ENCODE peak calls at places on chromosomes 16 and 17, in eight cellular contexts. One of them, this sample, is unnamed.

GRCh38 chr16:6177781-6178180 is 1080.2 kb upstream of the EEF2KMT start:
- DNase-seq in upper lobe of right lung: no peak
- DNase-seq in stimulated activated CD8-positive, alpha-beta memory T cell treated with anti-CD3 and anti-CD28 coated beads, Interleukin-7, amount 100 ng/mL, for 1 hour: no peak
- DNase-seq in AG09319: no peak
- DNase-seq in cardiac fibroblast: no peak
- DNase-seq in hippocampal formation: no peak
- DNase-seq in activated T-cell treated with anti-CD3 and anti-CD28 coated beads for 24 hours: no peak
- DNase-seq in upper lobe of left lung: no peak
- DNase-seq in this sample: no peak

GRCh38 chr16:81590714-81591537 is 146.3 kb downstream of the CMIP start:
- DNase-seq in upper lobe of right lung: no peak
- DNase-seq in stimulated activated CD8-positive, alpha-beta memory T cell treated with anti-CD3 and anti-CD28 coated beads, Interleukin-7, amount 100 ng/mL, for 1 hour: no peak
- DNase-seq in AG09319: no peak
- DNase-seq in cardiac fibroblast: no peak
- DNase-seq in hippocampal formation: no peak
- DNase-seq in activated T-cell treated with anti-CD3 and anti-CD28 coated beads for 24 hours: no peak
- DNase-seq in upper lobe of left lung: no peak
- DNase-seq in this sample: no peak

GRCh38 chr16:64947651-64948050 is 174.2 kb downstream of the CDH11 start:
- DNase-seq in upper lobe of right lung: no peak
- DNase-seq in stimulated activated CD8-positive, alpha-beta memory T cell treated with anti-CD3 and anti-CD28 coated beads, Interleukin-7, amount 100 ng/mL, for 1 hour: no peak
- DNase-seq in AG09319: no peak
- DNase-seq in cardiac fibroblast: no peak
- DNase-seq in hippocampal formation: no peak
- DNase-seq in activated T-cell treated with anti-CD3 and anti-CD28 coated beads for 24 hours: no peak
- DNase-seq in upper lobe of left lung: no peak
- DNase-seq in this sample: no peak

GRCh38 chr16:3088925-3089716 is 10.0 kb downstream of the ZSCAN10 start:
- DNase-seq in upper lobe of right lung: no peak
- DNase-seq in stimulated activated CD8-positive, alpha-beta memory T cell treated with anti-CD3 and anti-CD28 coated beads, Interleukin-7, amount 100 ng/mL, for 1 hour: no peak
- DNase-seq in AG09319: no peak
- DNase-seq in cardiac fibroblast: no peak
- DNase-seq in hippocampal formation: no peak
- DNase-seq in activated T-cell treated with anti-CD3 and anti-CD28 coated beads for 24 hours: no peak
- DNase-seq in upper lobe of left lung: peak; percentile 50
- DNase-seq in this sample: no peak

GRCh38 chr16:8878523-8878911 is 3.6 kb upstream of the LITAFD start:
- DNase-seq in upper lobe of right lung: no peak
- DNase-seq in stimulated activated CD8-positive, alpha-beta memory T cell treated with anti-CD3 and anti-CD28 coated beads, Interleukin-7, amount 100 ng/mL, for 1 hour: no peak
- DNase-seq in AG09319: no peak
- DNase-seq in cardiac fibroblast: peak; percentile 60
- DNase-seq in hippocampal formation: no peak
- DNase-seq in activated T-cell treated with anti-CD3 and anti-CD28 coated beads for 24 hours: no peak
- DNase-seq in upper lobe of left lung: no peak
- DNase-seq in this sample: no peak

GRCh38 chr17:1082579-1082978 is 85.7 kb downstream of the TIMM22 start:
- DNase-seq in upper lobe of right lung: no peak
- DNase-seq in stimulated activated CD8-positive, alpha-beta memory T cell treated with anti-CD3 and anti-CD28 coated beads, Interleukin-7, amount 100 ng/mL, for 1 hour: no peak
- DNase-seq in AG09319: no peak
- DNase-seq in cardiac fibroblast: peak; percentile 50
- DNase-seq in hippocampal formation: no peak
- DNase-seq in activated T-cell treated with anti-CD3 and anti-CD28 coated beads for 24 hours: no peak
- DNase-seq in upper lobe of left lung: no peak
- DNase-seq in this sample: no peak

GRCh38 chr17:17836818-17837379 is at the start of gene SREBF1:
- DNase-seq in upper lobe of right lung: peak; percentile 85
- DNase-seq in stimulated activated CD8-positive, alpha-beta memory T cell treated with anti-CD3 and anti-CD28 coated beads, Interleukin-7, amount 100 ng/mL, for 1 hour: peak; percentile 32
- DNase-seq in AG09319: no peak
- DNase-seq in cardiac fibroblast: peak; percentile 60
- DNase-seq in hippocampal formation: peak; percentile 55
- DNase-seq in activated T-cell treated with anti-CD3 and anti-CD28 coated beads for 24 hours: peak; percentile 41
- DNase-seq in upper lobe of left lung: peak; percentile 80
- DNase-seq in this sample: no peak

GRCh38 chr16:68197250-68197649 is 38.7 kb downstream of the ESRP2 start:
- DNase-seq in upper lobe of right lung: no peak
- DNase-seq in stimulated activated CD8-positive, alpha-beta memory T cell treated with anti-CD3 and anti-CD28 coated beads, Interleukin-7, amount 100 ng/mL, for 1 hour: no peak
- DNase-seq in AG09319: no peak
- DNase-seq in cardiac fibroblast: no peak
- DNase-seq in hippocampal formation: no peak
- DNase-seq in activated T-cell treated with anti-CD3 and anti-CD28 coated beads for 24 hours: no peak
- DNase-seq in upper lobe of left lung: no peak
- DNase-seq in this sample: no peak

GRCh38 chr16:56483394-56483793 is 32.0 kb downstream of the OGFOD1 start:
- DNase-seq in upper lobe of right lung: no peak
- DNase-seq in stimulated activated CD8-positive, alpha-beta memory T cell treated with anti-CD3 and anti-CD28 coated beads, Interleukin-7, amount 100 ng/mL, for 1 hour: no peak
- DNase-seq in AG09319: no peak
- DNase-seq in cardiac fibroblast: no peak
- DNase-seq in hippocampal formation: no peak
- DNase-seq in activated T-cell treated with anti-CD3 and anti-CD28 coated beads for 24 hours: no peak
- DNase-seq in upper lobe of left lung: no peak
- DNase-seq in this sample: no peak

GRCh38 chr16:22763655-22764054 is 50.3 kb upstream of the HS3ST2 start:
- DNase-seq in upper lobe of right lung: no peak
- DNase-seq in stimulated activated CD8-positive, alpha-beta memory T cell treated with anti-CD3 and anti-CD28 coated beads, Interleukin-7, amount 100 ng/mL, for 1 hour: no peak
- DNase-seq in AG09319: no peak
- DNase-seq in cardiac fibroblast: no peak
- DNase-seq in hippocampal formation: no peak
- DNase-seq in activated T-cell treated with anti-CD3 and anti-CD28 coated beads for 24 hours: no peak
- DNase-seq in upper lobe of left lung: no peak
- DNase-seq in this sample: peak; percentile 0

GRCh38 chr17:14211778-14212177 is 24.9 kb downstream of the CDRT15 start:
- DNase-seq in upper lobe of right lung: peak; percentile 72
- DNase-seq in stimulated activated CD8-positive, alpha-beta memory T cell treated with anti-CD3 and anti-CD28 coated beads, Interleukin-7, amount 100 ng/mL, for 1 hour: no peak
- DNase-seq in AG09319: no peak
- DNase-seq in cardiac fibroblast: peak; percentile 16
- DNase-seq in hippocampal formation: no peak
- DNase-seq in activated T-cell treated with anti-CD3 and anti-CD28 coated beads for 24 hours: no peak
- DNase-seq in upper lobe of left lung: peak; percentile 42
- DNase-seq in this sample: no peak

GRCh38 chr17:34146440-34147043 is 108.5 kb upstream of the CCL2 start:
- DNase-seq in upper lobe of right lung: peak; percentile 77
- DNase-seq in stimulated activated CD8-positive, alpha-beta memory T cell treated with anti-CD3 and anti-CD28 coated beads, Interleukin-7, amount 100 ng/mL, for 1 hour: peak; percentile 20
- DNase-seq in AG09319: no peak
- DNase-seq in cardiac fibroblast: no peak
- DNase-seq in hippocampal formation: no peak
- DNase-seq in activated T-cell treated with anti-CD3 and anti-CD28 coated beads for 24 hours: peak; percentile 16
- DNase-seq in upper lobe of left lung: peak; percentile 64
- DNase-seq in this sample: peak; percentile 3

GRCh38 chr16:25366078-25366477 is 108.4 kb upstream of the ZKSCAN2 start:
- DNase-seq in upper lobe of right lung: no peak
- DNase-seq in stimulated activated CD8-positive, alpha-beta memory T cell treated with anti-CD3 and anti-CD28 coated beads, Interleukin-7, amount 100 ng/mL, for 1 hour: no peak
- DNase-seq in AG09319: no peak
- DNase-seq in cardiac fibroblast: no peak
- DNase-seq in hippocampal formation: no peak
- DNase-seq in activated T-cell treated with anti-CD3 and anti-CD28 coated beads for 24 hours: no peak
- DNase-seq in upper lobe of left lung: no peak
- DNase-seq in this sample: no peak

GRCh38 chr17:43905985-43906852 is 1.1 kb downstream of the MPP2 start:
- DNase-seq in upper lobe of right lung: peak; percentile 77
- DNase-seq in stimulated activated CD8-positive, alpha-beta memory T cell treated with anti-CD3 and anti-CD28 coated beads, Interleukin-7, amount 100 ng/mL, for 1 hour: no peak
- DNase-seq in AG09319: no peak
- DNase-seq in cardiac fibroblast: peak; percentile 56
- DNase-seq in hippocampal formation: peak; percentile 81
- DNase-seq in activated T-cell treated with anti-CD3 and anti-CD28 coated beads for 24 hours: no peak
- DNase-seq in upper lobe of left lung: peak; percentile 33
- DNase-seq in this sample: peak; percentile 28

GRCh38 chr16:17227278-17227677 is 243.5 kb downstream of the XYLT1 start:
- DNase-seq in upper lobe of right lung: no peak
- DNase-seq in stimulated activated CD8-positive, alpha-beta memory T cell treated with anti-CD3 and anti-CD28 coated beads, Interleukin-7, amount 100 ng/mL, for 1 hour: no peak
- DNase-seq in AG09319: no peak
- DNase-seq in cardiac fibroblast: no peak
- DNase-seq in hippocampal formation: no peak
- DNase-seq in activated T-cell treated with anti-CD3 and anti-CD28 coated beads for 24 hours: no peak
- DNase-seq in upper lobe of left lung: no peak
- DNase-seq in this sample: no peak

GRCh38 chr17:6075050-6075449 is 4.9 kb downstream of the WSCD1 start:
- DNase-seq in upper lobe of right lung: no peak
- DNase-seq in stimulated activated CD8-positive, alpha-beta memory T cell treated with anti-CD3 and anti-CD28 coated beads, Interleukin-7, amount 100 ng/mL, for 1 hour: no peak
- DNase-seq in AG09319: no peak
- DNase-seq in cardiac fibroblast: no peak
- DNase-seq in hippocampal formation: no peak
- DNase-seq in activated T-cell treated with anti-CD3 and anti-CD28 coated beads for 24 hours: no peak
- DNase-seq in upper lobe of left lung: no peak
- DNase-seq in this sample: no peak

GRCh38 chr17:64240741-64241347 is 22.2 kb downstream of the TEX2 start:
- DNase-seq in upper lobe of right lung: no peak
- DNase-seq in stimulated activated CD8-positive, alpha-beta memory T cell treated with anti-CD3 and anti-CD28 coated beads, Interleukin-7, amount 100 ng/mL, for 1 hour: no peak
- DNase-seq in AG09319: peak; percentile 57
- DNase-seq in cardiac fibroblast: peak; percentile 64
- DNase-seq in hippocampal formation: peak; percentile 50
- DNase-seq in activated T-cell treated with anti-CD3 and anti-CD28 coated beads for 24 hours: no peak
- DNase-seq in upper lobe of left lung: peak; percentile 40
- DNase-seq in this sample: no peak

GRCh38 chr16:58614212-58614611 is 15.4 kb downstream of the CNOT1 start:
- DNase-seq in upper lobe of right lung: no peak
- DNase-seq in stimulated activated CD8-positive, alpha-beta memory T cell treated with anti-CD3 and anti-CD28 coated beads, Interleukin-7, amount 100 ng/mL, for 1 hour: no peak
- DNase-seq in AG09319: peak; percentile 49
- DNase-seq in cardiac fibroblast: peak; percentile 41
- DNase-seq in hippocampal formation: no peak
- DNase-seq in activated T-cell treated with anti-CD3 and anti-CD28 coated beads for 24 hours: no peak
- DNase-seq in upper lobe of left lung: no peak
- DNase-seq in this sample: no peak

GRCh38 chr16:31081428-31082351 is 7.1 kb downstream of the PRSS53 start:
- DNase-seq in upper lobe of right lung: no peak
- DNase-seq in stimulated activated CD8-positive, alpha-beta memory T cell treated with anti-CD3 and anti-CD28 coated beads, Interleukin-7, amount 100 ng/mL, for 1 hour: no peak
- DNase-seq in AG09319: no peak
- DNase-seq in cardiac fibroblast: no peak
- DNase-seq in hippocampal formation: no peak
- DNase-seq in activated T-cell treated with anti-CD3 and anti-CD28 coated beads for 24 hours: no peak
- DNase-seq in upper lobe of left lung: no peak
- DNase-seq in this sample: no peak

GRCh38 chr17:50790619-50791018 is 23.3 kb upstream of the ANKRD40CL start:
- DNase-seq in upper lobe of right lung: no peak
- DNase-seq in stimulated activated CD8-positive, alpha-beta memory T cell treated with anti-CD3 and anti-CD28 coated beads, Interleukin-7, amount 100 ng/mL, for 1 hour: no peak
- DNase-seq in AG09319: no peak
- DNase-seq in cardiac fibroblast: no peak
- DNase-seq in hippocampal formation: no peak
- DNase-seq in activated T-cell treated with anti-CD3 and anti-CD28 coated beads for 24 hours: no peak
- DNase-seq in upper lobe of left lung: no peak
- DNase-seq in this sample: no peak

GRCh38 chr17:17783121-17783824 is 53.5 kb downstream of the SREBF1 start:
- DNase-seq in upper lobe of right lung: peak; percentile 84
- DNase-seq in stimulated activated CD8-positive, alpha-beta memory T cell treated with anti-CD3 and anti-CD28 coated beads, Interleukin-7, amount 100 ng/mL, for 1 hour: no peak
- DNase-seq in AG09319: no peak
- DNase-seq in cardiac fibroblast: peak; percentile 35
- DNase-seq in hippocampal formation: peak; percentile 58
- DNase-seq in activated T-cell treated with anti-CD3 and anti-CD28 coated beads for 24 hours: peak; percentile 33
- DNase-seq in upper lobe of left lung: peak; percentile 59
- DNase-seq in this sample: no peak

GRCh38 chr17:44331249-44331760 is 6.7 kb upstream of the SLC25A39 start:
- DNase-seq in upper lobe of right lung: no peak
- DNase-seq in stimulated activated CD8-positive, alpha-beta memory T cell treated with anti-CD3 and anti-CD28 coated beads, Interleukin-7, amount 100 ng/mL, for 1 hour: peak; percentile 46
- DNase-seq in AG09319: no peak
- DNase-seq in cardiac fibroblast: peak; percentile 77
- DNase-seq in hippocampal formation: peak; percentile 55
- DNase-seq in activated T-cell treated with anti-CD3 and anti-CD28 coated beads for 24 hours: peak; percentile 63
- DNase-seq in upper lobe of left lung: peak; percentile 80
- DNase-seq in this sample: no peak

GRCh38 chr16:70808371-70808770 is 7.4 kb upstream of the VAC14 start:
- DNase-seq in upper lobe of right lung: no peak
- DNase-seq in stimulated activated CD8-positive, alpha-beta memory T cell treated with anti-CD3 and anti-CD28 coated beads, Interleukin-7, amount 100 ng/mL, for 1 hour: no peak
- DNase-seq in AG09319: no peak
- DNase-seq in cardiac fibroblast: no peak
- DNase-seq in hippocampal formation: no peak
- DNase-seq in activated T-cell treated with anti-CD3 and anti-CD28 coated beads for 24 hours: no peak
- DNase-seq in upper lobe of left lung: no peak
- DNase-seq in this sample: no peak

GRCh38 chr16:21150375-21151001 is at the start of gene DNAH3:
- DNase-seq in upper lobe of right lung: peak; percentile 68
- DNase-seq in stimulated activated CD8-positive, alpha-beta memory T cell treated with anti-CD3 and anti-CD28 coated beads, Interleukin-7, amount 100 ng/mL, for 1 hour: no peak
- DNase-seq in AG09319: no peak
- DNase-seq in cardiac fibroblast: peak; percentile 27
- DNase-seq in hippocampal formation: no peak
- DNase-seq in activated T-cell treated with anti-CD3 and anti-CD28 coated beads for 24 hours: no peak
- DNase-seq in upper lobe of left lung: peak; percentile 61
- DNase-seq in this sample: no peak

GRCh38 chr17:74715144-74715543 is 2.4 kb upstream of the CD300LF start:
- DNase-seq in upper lobe of right lung: peak; percentile 73
- DNase-seq in stimulated activated CD8-positive, alpha-beta memory T cell treated with anti-CD3 and anti-CD28 coated beads, Interleukin-7, amount 100 ng/mL, for 1 hour: no peak
- DNase-seq in AG09319: no peak
- DNase-seq in cardiac fibroblast: peak; percentile 19
- DNase-seq in hippocampal formation: no peak
- DNase-seq in activated T-cell treated with anti-CD3 and anti-CD28 coated beads for 24 hours: no peak
- DNase-seq in upper lobe of left lung: peak; percentile 86
- DNase-seq in this sample: no peak

GRCh38 chr16:65538945-65539344 is 417.1 kb upstream of the CDH11 start:
- DNase-seq in upper lobe of right lung: no peak
- DNase-seq in stimulated activated CD8-positive, alpha-beta memory T cell treated with anti-CD3 and anti-CD28 coated beads, Interleukin-7, amount 100 ng/mL, for 1 hour: no peak
- DNase-seq in AG09319: no peak
- DNase-seq in cardiac fibroblast: peak; percentile 53
- DNase-seq in hippocampal formation: no peak
- DNase-seq in activated T-cell treated with anti-CD3 and anti-CD28 coated beads for 24 hours: no peak
- DNase-seq in upper lobe of left lung: no peak
- DNase-seq in this sample: no peak

GRCh38 chr16:15950167-15950854 is 895 bp downstream of the ABCC1 start:
- DNase-seq in upper lobe of right lung: no peak
- DNase-seq in stimulated activated CD8-positive, alpha-beta memory T cell treated with anti-CD3 and anti-CD28 coated beads, Interleukin-7, amount 100 ng/mL, for 1 hour: no peak
- DNase-seq in AG09319: no peak
- DNase-seq in cardiac fibroblast: peak; percentile 55
- DNase-seq in hippocampal formation: no peak
- DNase-seq in activated T-cell treated with anti-CD3 and anti-CD28 coated beads for 24 hours: peak; percentile 20
- DNase-seq in upper lobe of left lung: peak; percentile 25
- DNase-seq in this sample: peak; percentile 59

GRCh38 chr16:49491736-49492089 is 118.1 kb downstream of the C16orf78 start:
- DNase-seq in upper lobe of right lung: peak; percentile 56
- DNase-seq in stimulated activated CD8-positive, alpha-beta memory T cell treated with anti-CD3 and anti-CD28 coated beads, Interleukin-7, amount 100 ng/mL, for 1 hour: no peak
- DNase-seq in AG09319: no peak
- DNase-seq in cardiac fibroblast: no peak
- DNase-seq in hippocampal formation: peak; percentile 36
- DNase-seq in activated T-cell treated with anti-CD3 and anti-CD28 coated beads for 24 hours: no peak
- DNase-seq in upper lobe of left lung: peak; percentile 25
- DNase-seq in this sample: no peak

This sample was measured in retinal pigment epithelial cell.